ENCODE peak calls at places on chromosomes 7 and 10, in seven cellular contexts. F, S, W, G, R, X and E are unnamed samples.

GRCh38 chr7:3301831-3302618 is 973 bp downstream of the SDK1 start:
- DNase-seq in F (peak; percentile 71), G (no peak), W (no peak), R (peak; percentile 18), X (no peak), S (peak; percentile 35), E (peak; percentile 19)

GRCh38 chr10:86177483-86178155 is 189.0 kb downstream of the GRID1 start:
- DNase-seq in S (no peak), G (no peak), R (no peak), W (no peak), F (no peak), X (no peak), E (no peak)

GRCh38 chr7:157929671-157930070 is 592.9 kb downstream of the DNAJB6 start:
- DNase-seq in S (no peak), W (no peak), X (no peak), G (no peak), R (no peak), F (no peak), E (no peak)

GRCh38 chr10:118272090-118272775 is 69.9 kb downstream of the FAM204A start:
- DNase-seq in S (no peak), F (peak; percentile 45), X (no peak), G (no peak), W (no peak), R (no peak), E (no peak)

GRCh38 chr10:70726909-70727495 is 54.7 kb downstream of the ADAMTS14 start:
- DNase-seq in F (no peak), G (no peak), W (no peak), X (no peak), S (no peak), R (no peak), E (no peak)

GRCh38 chr7:137930616-137931015 is 71.3 kb downstream of the CREB3L2 start:
- DNase-seq in F (no peak), G (peak; percentile 41), S (no peak), X (no peak), W (no peak), R (no peak), E (no peak)

GRCh38 chr7:102927303-102927933 is 14.6 kb downstream of the LRRC17 start:
- DNase-seq in W (no peak), R (no peak), X (no peak), G (no peak), F (no peak), S (no peak), E (no peak)

GRCh38 chr7:140902305-140902953 is 22.3 kb downstream of the BRAF start:
- DNase-seq in F (no peak), R (no peak), G (no peak), S (no peak), W (no peak), X (no peak), E (no peak)

GRCh38 chr10:74081192-74081803 is 69.3 kb downstream of the AP3M1 start:
- DNase-seq in G (no peak), F (peak; percentile 75), X (peak; percentile 48), W (peak; percentile 43), S (peak; percentile 83), R (peak; percentile 50), E (peak; percentile 54)

GRCh38 chr7:137903382-137904169 is 56.8 kb upstream of the DGKI start:
- DNase-seq in R (peak; percentile 70), W (peak; percentile 60), S (peak; percentile 59), F (peak; percentile 90), G (no peak), X (peak; percentile 63), E (no peak)

GRCh38 chr10:61752111-61753011 is 89.6 kb downstream of the CABCOCO1 start:
- DNase-seq in G (no peak), R (no peak), S (no peak), X (no peak), W (no peak), F (no peak), E (no peak)

GRCh38 chr7:16670021-16670420 is 24.0 kb downstream of the BZW2 start:
- DNase-seq in F (no peak), X (no peak), R (no peak), S (no peak), G (no peak), W (no peak), E (no peak)

GRCh38 chr10:32890444-32890843 is 67.6 kb downstream of the ITGB1 start:
- DNase-seq in G (no peak), R (no peak), W (no peak), X (no peak), S (no peak), F (no peak), E (no peak)

GRCh38 chr7:66930341-66930740 is 9.3 kb downstream of the TMEM248 start:
- DNase-seq in G (no peak), S (no peak), F (peak; percentile 84), R (no peak), X (no peak), W (no peak), E (no peak)

GRCh38 chr10:127125331-127125730 is 71.1 kb downstream of the INSYN2A start:
- DNase-seq in R (no peak), X (no peak), F (no peak), S (no peak), W (no peak), G (no peak), E (no peak)

GRCh38 chr10:86067436-86068050 is 299.1 kb downstream of the GRID1 start:
- DNase-seq in W (peak; percentile 7), F (no peak), X (no peak), S (no peak), G (no peak), R (no peak), E (no peak)

DNA sequence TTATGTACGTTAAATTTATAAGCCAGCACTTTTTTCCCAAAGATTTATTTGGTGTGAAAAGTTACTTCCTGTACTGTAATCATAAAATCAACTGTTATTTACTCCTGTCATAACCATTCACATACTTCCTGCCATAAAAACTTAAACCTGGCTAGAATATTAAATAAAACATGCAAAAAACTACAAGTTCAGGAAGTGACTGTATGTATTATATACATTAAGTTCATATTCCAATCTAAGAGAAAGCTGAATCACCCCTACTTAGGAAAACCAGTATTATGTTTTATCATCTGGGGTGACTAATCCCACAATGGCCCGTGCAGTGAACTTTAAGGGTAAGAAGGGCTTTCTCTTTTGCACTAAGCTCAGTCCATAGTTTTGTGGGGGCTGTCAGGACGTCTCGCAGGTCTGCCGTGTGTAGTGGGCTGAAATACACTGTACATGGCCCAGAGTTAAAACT is 183.7 kb upstream of the KLF14 start:
- DNase-seq in X (no peak), W (no peak), F (no peak), R (no peak), S (no peak), G (no peak), E (no peak)
- H3K4me1 ChIP-seq in X (peaks cover 91% of the 10 kb centered on the region), W (peaks cover 93% of the 10 kb centered on the region), F (peaks cover 31% of the 10 kb centered on the region), R (peaks cover 95% of the 10 kb centered on the region), S (peaks cover 92% of the 10 kb centered on the region), G (peaks cover 94% of the 10 kb centered on the region), E (peaks cover 81% of the 10 kb centered on the region)

GRCh38 chr7:50633414-50633710 is 68.2 kb upstream of the DDC start:
- DNase-seq in G (no peak), S (no peak), W (no peak), R (no peak), F (no peak), X (no peak), E (no peak)

GRCh38 chr7:50634378-50634777 is 69.2 kb upstream of the DDC start:
- DNase-seq in R (no peak), G (no peak), S (no peak), F (no peak), W (no peak), X (no peak), E (no peak)

GRCh38 chr7:50631639-50632038 is 66.4 kb upstream of the DDC start:
- DNase-seq in X (no peak), G (no peak), W (no peak), S (no peak), R (no peak), F (no peak), E (no peak)

GRCh38 chr7:50631100-50631499 is 65.9 kb upstream of the DDC start:
- DNase-seq in F (no peak), S (no peak), W (no peak), R (no peak), G (no peak), X (no peak), E (no peak)

GRCh38 chr7:50632561-50633413 is 67.6 kb upstream of the DDC start:
- DNase-seq in F (peak; percentile 91), W (peak; percentile 62), S (peak; percentile 35), G (no peak), R (peak; percentile 70), X (no peak), E (no peak)
- H3K4me1 ChIP-seq in F (peaks cover 29% of the 10 kb centered on the region), W (peaks cover 22% of the 10 kb centered on the region), S (peaks cover under 1% of the 10 kb centered on the region), G (peaks cover 37% of the 10 kb centered on the region), R (peaks cover 18% of the 10 kb centered on the region), X (peaks cover 43% of the 10 kb centered on the region), E (peaks cover 39% of the 10 kb centered on the region)

DNA sequence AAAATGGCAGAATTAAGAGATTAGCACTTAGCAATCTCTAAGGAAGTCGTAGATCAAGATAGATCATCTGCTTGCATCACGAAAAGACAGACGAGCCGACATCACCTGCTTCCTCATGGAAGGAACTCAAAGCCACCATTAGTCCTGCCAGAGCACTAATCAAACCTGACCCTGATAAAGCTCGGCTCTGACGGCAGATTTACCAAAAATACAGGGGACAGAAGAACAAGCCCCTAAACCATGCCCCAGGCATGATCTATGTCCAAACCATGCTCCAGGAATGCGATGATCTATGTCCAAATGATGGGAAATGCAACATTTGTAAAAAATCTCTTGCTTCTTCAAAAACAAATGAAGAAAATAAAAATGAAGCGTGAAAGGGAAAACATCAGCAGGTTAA is 182.8 kb downstream of the TCERG1L start:
- DNase-seq in X (no peak), S (no peak), G (no peak), F (no peak), R (no peak), W (no peak), E (no peak)
- H3K4me1 ChIP-seq in X (peaks cover 20% of the 10 kb centered on the region), S (no peaks in the 10 kb centered on the region), G (no peaks in the 10 kb centered on the region), F (no peaks in the 10 kb centered on the region), R (no peaks in the 10 kb centered on the region), W (no peaks in the 10 kb centered on the region), E (no peaks in the 10 kb centered on the region)

GRCh38 chr10:115004236-115004862 is 66.4 kb downstream of the TRUB1 start:
- DNase-seq in W (no peak), R (no peak), S (no peak), G (no peak), F (no peak), X (no peak), E (no peak)

GRCh38 chr10:114995468-114995867 is 57.5 kb downstream of the TRUB1 start:
- DNase-seq in F (no peak), W (no peak), S (no peak), G (no peak), R (no peak), X (no peak), E (no peak)

GRCh38 chr10:115001506-115002381 is 63.7 kb downstream of the TRUB1 start:
- DNase-seq in R (no peak), W (no peak), S (no peak), G (no peak), F (no peak), X (no peak), E (peak; percentile 6)

GRCh38 chr10:114996542-114996941 is 58.5 kb downstream of the TRUB1 start:
- DNase-seq in R (no peak), W (no peak), F (no peak), S (no peak), G (no peak), X (no peak), E (no peak)

DNA sequence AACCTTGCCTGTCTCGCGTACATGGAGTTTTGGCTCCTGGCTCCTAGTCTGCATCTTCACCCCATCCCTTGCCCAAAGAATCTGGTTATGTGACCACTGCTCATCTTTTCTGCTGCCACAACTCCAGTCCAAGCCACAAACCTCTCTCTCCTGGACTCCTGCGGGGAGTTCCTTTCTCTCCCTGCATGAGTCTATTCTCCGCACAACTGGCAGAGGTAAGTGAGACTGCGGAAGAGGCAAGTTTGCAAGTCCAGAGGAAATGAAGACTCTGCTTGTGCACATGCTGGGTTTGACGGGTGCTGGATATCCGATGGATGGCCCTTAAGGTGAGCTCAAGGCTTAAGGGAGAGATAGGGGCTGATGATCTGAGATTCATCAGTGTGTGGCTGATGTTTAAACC is 61.0 kb downstream of the TRUB1 start:
- DNase-seq in G (no peak), W (no peak), F (peak; percentile 18), R (no peak), S (no peak), X (no peak), E (no peak)
- H3K4me1 ChIP-seq in G (peaks cover 13% of the 10 kb centered on the region), W (no peaks in the 10 kb centered on the region), F (peaks cover 17% of the 10 kb centered on the region), R (peaks cover 23% of the 10 kb centered on the region), S (no peaks in the 10 kb centered on the region), X (no peaks in the 10 kb centered on the region), E (no peaks in the 10 kb centered on the region)